ENCODE peak calls at places on chromosomes 13 and 19, in eight cellular contexts. Z is colonic mucosa, D is DND-41, B is neural progenitor cell, J is astrocyte, H is H9, V is MM.1S, R is fibroblast of lung. F is an unnamed sample. For H3K9me3, the result is how much of the 10 kb centered on the place peaks cover.

GRCh38 chr19:32223595-32224370 is 121.6 kb upstream of the ZNF507 start:
- DNase-seq in D (peak), J (no peak), Z (no peak), R (no peak), V (peak), B (peak), H (no peak), F (peak)

GRCh38 chr19:17766543-17767131 is 15.4 kb downstream of the FCHO1 start:
- DNase-seq in Z (peak), D (no peak), R (peak), V (no peak), J (peak), B (peak), H (peak), F (peak)

GRCh38 chr19:49565261-49565660 is 15.1 kb downstream of the NOSIP start:
- DNase-seq in J (no peak), Z (peak), D (no peak), B (no peak), H (no peak), V (no peak), R (peak), F (no peak)

GRCh38 chr13:30526612-30527217 is 61.0 kb upstream of the HMGB1 start:
- DNase-seq in R (peak), Z (no peak), V (no peak), J (no peak), B (peak), D (no peak), H (peak), F (no peak)

GRCh38 chr19:37506387-37507166 is at the start of gene ZNF793:
- DNase-seq in J (peak), Z (peak), H (peak), V (no peak), D (no peak), B (peak), R (peak), F (peak)

GRCh38 chr19:6577410-6578125 is 13.4 kb downstream of the CD70 start:
- DNase-seq in Z (peak), J (no peak), R (peak), V (peak), D (peak), H (peak), B (no peak), F (peak)

GRCh38 chr13:95573226-95573625 is 20.7 kb downstream of the CLDN10 start:
- DNase-seq in V (no peak), B (no peak), R (peak), H (no peak), D (no peak), J (no peak), Z (no peak), F (peak)

GRCh38 chr13:94416454-94417080 is 62.9 kb downstream of the DCT start:
- DNase-seq in H (peak), D (no peak), Z (no peak), V (no peak), R (peak), J (peak), B (peak), F (peak)

GRCh38 chr13:49421391-49421790 is 22.5 kb downstream of the CAB39L start:
- DNase-seq in D (peak), B (peak), Z (no peak), R (no peak), V (no peak), J (no peak), H (peak), F (peak)

GRCh38 chr13:95099541-95099940 is 201.7 kb downstream of the ABCC4 start:
- DNase-seq in B (no peak), D (no peak), H (no peak), J (peak), R (peak), V (no peak), Z (no peak), F (peak)

GRCh38 chr13:110340812-110341444 is 33.8 kb downstream of the COL4A2 start:
- DNase-seq in H (no peak), J (peak), Z (peak), D (no peak), B (no peak), R (peak), V (no peak), F (peak)

GRCh38 chr19:46491975-46492682 is 3.5 kb downstream of the PNMA8B start:
- DNase-seq in H (no peak), B (no peak), Z (no peak), V (no peak), J (no peak), R (no peak), D (no peak), F (no peak)

GRCh38 chr19:1279782-1280341 is 4.5 kb downstream of the FAM174C start:
- DNase-seq in V (peak), B (peak), J (peak), D (peak), Z (peak), R (peak), H (peak), F (peak)

GRCh38 chr13:75458696-75459422 is 23.1 kb downstream of the TBC1D4 start:
- DNase-seq in Z (peak), B (peak), J (no peak), D (no peak), H (peak), R (no peak), V (peak), F (peak)

GRCh38 chr13:101416181-101417042 is at the start of gene NALCN:
- DNase-seq in Z (no peak), D (no peak), V (peak), H (peak), B (peak), R (peak), J (peak), F (peak)

GRCh38 chr13:105365831-105366230 is 1169.6 kb downstream of the EFNB2 start:
- DNase-seq in Z (no peak), J (no peak), H (no peak), R (no peak), V (no peak), D (peak), B (no peak), F (peak)

GRCh38 chr13:102670130-102670529 is 24.7 kb downstream of the METTL21C start:
- DNase-seq in V (no peak), D (no peak), H (no peak), R (no peak), Z (no peak), B (no peak), J (no peak), F (no peak)

GRCh38 chr13:72386138-72386684 is 341.2 kb downstream of the MZT1 start:
- DNase-seq in Z (no peak), B (no peak), D (no peak), R (no peak), V (no peak), H (no peak), J (no peak), F (no peak)

GRCh38 chr13:59747529-59747928 is 416.2 kb downstream of the DIAPH3 start:
- DNase-seq in D (no peak), B (peak), Z (no peak), H (no peak), J (no peak), V (no peak), R (no peak), F (no peak)

GRCh38 chr13:47281981-47282380 is 385.1 kb upstream of the HTR2A start:
- DNase-seq in Z (no peak), B (no peak), D (no peak), R (no peak), V (no peak), H (no peak), J (no peak), F (no peak)

GRCh38 chr13:111337206-111337605 is 16.8 kb downstream of the TEX29 start:
- DNase-seq in Z (no peak), H (peak), V (no peak), R (peak), D (no peak), J (peak), B (no peak), F (peak)

GRCh38 chr19:38685666-38686529 is 38.4 kb downstream of the ACTN4 start:
- DNase-seq in B (peak), H (peak), V (peak), R (peak), D (no peak), Z (no peak), J (peak), F (peak)

GRCh38 chr13:48776396-48776795 is 122.7 kb downstream of the CYSLTR2 start:
- DNase-seq in J (no peak), D (no peak), V (no peak), R (peak), Z (no peak), B (no peak), H (no peak), F (no peak)

GRCh38 chr13:84037937-84038464 is 155.7 kb upstream of the SLITRK1 start:
- DNase-seq in R (no peak), B (peak), V (no peak), Z (no peak), H (no peak), J (no peak), D (peak), F (no peak)

GRCh38 chr19:48745208-48745995 is 1.3 kb downstream of the IZUMO1 start:
- DNase-seq in Z (peak), J (peak), R (peak), H (peak), D (peak), V (peak), B (peak), F (peak)

GRCh38 chr13:66003558-66003957 is 1226.6 kb downstream of the PCDH9 start:
- DNase-seq in J (no peak), B (no peak), H (no peak), Z (no peak), V (no peak), D (no peak), R (peak), F (no peak)

GRCh38 chr19:3184847-3185481 is 766 bp upstream of the NCLN start:
- DNase-seq in D (no peak), V (no peak), J (no peak), R (no peak), B (peak), H (no peak), Z (peak), F (no peak)

GRCh38 chr13:28718186-28718537 is 608 bp downstream of the SLC46A3 start:
- DNase-seq in J (no peak), B (no peak), Z (no peak), D (no peak), H (no peak), R (peak), V (no peak), F (no peak)

GRCh38 chr13:93857126-93857525 is 622.4 kb downstream of the DCT start:
- DNase-seq in J (peak), H (no peak), R (peak), D (no peak), Z (no peak), B (no peak), V (no peak), F (peak)

GRCh38 chr13:80706164-80706471 is 365.2 kb upstream of the SPRY2 start:
- DNase-seq in R (no peak), H (no peak), D (no peak), B (no peak), J (no peak), V (no peak), Z (no peak), F (no peak)

GRCh38 chr13:90107658-90108057 is 1239.8 kb upstream of the MIR17HG start:
- DNase-seq in B (no peak), H (no peak), V (no peak), Z (no peak), J (no peak), R (no peak), D (no peak), F (no peak)

GRCh38 chr19:20999731-21000352 is 20.6 kb upstream of the ZNF430 start:
- DNase-seq in D (peak), R (peak), Z (peak), V (peak), H (peak), J (peak), B (peak), F (peak)

GRCh38 chr13:39825886-39826285 is 170.4 kb downstream of the COG6 start:
- DNase-seq in V (no peak), H (no peak), D (no peak), B (no peak), J (no peak), Z (no peak), R (no peak), F (no peak)

GRCh38 chr13:80235131-80235530 is 105.8 kb downstream of the SPRY2 start:
- DNase-seq in B (no peak), R (peak), J (peak), H (no peak), Z (no peak), D (no peak), V (no peak), F (no peak)

GRCh38 chr19:38099966-38100365 is 124.1 kb downstream of the DPF1 start:
- DNase-seq in H (no peak), B (no peak), D (no peak), Z (no peak), V (no peak), R (no peak), J (no peak), F (no peak)

GRCh38 chr13:99639126-99639525 is 137.9 kb downstream of the TM9SF2 start:
- DNase-seq in J (no peak), H (no peak), V (no peak), D (no peak), R (no peak), B (no peak), Z (no peak), F (peak)

GRCh38 chr13:25943666-25944065 is 108.2 kb downstream of the SHISA2 start:
- DNase-seq in V (no peak), H (no peak), B (no peak), Z (no peak), R (peak), J (no peak), D (no peak), F (no peak)

GRCh38 chr19:22526661-22527272 is 104.6 kb upstream of the ZNF98 start:
- DNase-seq in V (no peak), J (no peak), B (no peak), R (no peak), D (no peak), Z (no peak), H (no peak), F (no peak)

GRCh38 chr19:22530042-22530441 is 104.1 kb upstream of the ZNF492 start:
- DNase-seq in B (no peak), J (no peak), H (no peak), D (no peak), R (no peak), V (no peak), Z (no peak), F (no peak)

GRCh38 chr19:22523940-22524339 is 101.8 kb upstream of the ZNF98 start:
- DNase-seq in V (no peak), Z (no peak), H (no peak), R (no peak), J (no peak), B (no peak), D (peak), F (no peak)

GRCh38 chr19:22528956-22529355 is 105.2 kb upstream of the ZNF492 start:
- DNase-seq in H (no peak), V (no peak), B (no peak), R (no peak), Z (no peak), D (no peak), J (no peak), F (no peak)

DNA sequence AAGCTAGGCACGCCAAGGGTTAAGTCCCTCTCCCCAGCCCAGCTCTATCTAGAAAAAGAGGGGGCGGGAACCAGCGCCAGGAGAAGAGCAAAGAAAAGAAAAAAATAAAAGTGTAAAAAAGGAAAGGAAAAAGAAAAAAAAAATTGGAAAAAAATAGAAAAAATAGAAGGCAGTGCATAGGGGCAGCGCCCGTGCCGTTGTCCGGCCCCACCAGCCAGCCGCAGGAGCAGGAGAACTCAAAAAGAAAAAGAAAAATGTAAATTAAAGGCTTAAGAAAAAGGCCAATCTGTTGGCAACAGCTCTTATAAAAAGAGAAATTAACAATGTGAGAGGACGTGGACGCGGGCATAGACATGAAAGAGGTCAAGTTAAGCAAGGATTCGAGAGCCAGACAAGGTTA is 105.4 kb upstream of the ZNF98 start:
- DNase-seq in R (no peak), Z (no peak), D (no peak), H (no peak), B (no peak), V (no peak), J (no peak), F (no peak)
- H3K9me3 ChIP-seq in R (under half), Z (under half), D (under half), H (half or more), B (under half), V (under half), J (under half), F (under half)

GRCh38 chr19:52444506-52444905 is 8.8 kb upstream of the ZNF578 start:
- DNase-seq in B (no peak), H (no peak), J (no peak), R (no peak), Z (no peak), V (no peak), D (no peak), F (no peak)
- H3K9ac ChIP-seq in B (no peak), H (no peak), J (no peak), R (no peak), Z (no peak), V (no peak), D (no peak), F (no peak)

GRCh38 chr13:74114641-74115040 is 19.6 kb downstream of the KLF12 start:
- DNase-seq in B (no peak), D (no peak), R (no peak), J (no peak), H (no peak), Z (no peak), V (no peak), F (no peak)
- H3K27ac ChIP-seq in B (no peak), D (no peak), R (peak), J (peak), H (no peak), Z (no peak), V (no peak), F (no peak)

DNA sequence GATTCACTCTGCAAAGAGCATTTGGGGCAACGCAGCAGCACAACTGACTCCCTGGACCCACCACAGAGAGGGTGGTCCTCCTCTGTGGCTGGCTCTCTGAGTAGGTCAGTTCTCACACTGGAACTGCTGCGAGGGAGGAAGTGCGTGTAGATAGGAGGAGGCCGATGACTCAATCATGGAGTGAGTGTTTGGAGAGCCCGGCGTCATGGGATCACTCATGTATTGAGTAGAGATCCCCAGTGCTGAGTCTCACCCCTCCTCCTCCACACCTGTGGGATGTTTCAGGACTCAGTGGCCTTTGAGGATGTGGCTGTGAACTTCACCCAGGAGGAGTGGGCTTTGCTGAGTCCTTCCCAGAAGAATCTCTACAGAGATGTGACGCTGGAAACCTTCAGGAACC is 8.9 kb downstream of the ZNF101 start:
- DNase-seq in R (no peak), B (no peak), D (no peak), H (no peak), Z (no peak), V (no peak), J (no peak), F (no peak)
- H3K9me3 ChIP-seq in R (under half), B (under half), D (under half), H (under half), Z (under half), V (under half), J (under half), F (half or more)

F was measured in mammary epithelial cell.